ENCODE peak calls at places on chromosomes 13 and 19, in four cellular contexts. T, H, A and Y are unnamed samples.
A peak's percentile ranks its signal among the peaks of the same experiment; 100 is the strongest.

GRCh38 chr19:7620442-7621412 is 8.6 kb downstream of the XAB2 start:
- DNase-seq in T (no peak), H (no peak), A (no peak), Y (no peak)

GRCh38 chr19:10518444-10519361 is 1.5 kb upstream of the S1PR5 start:
- DNase-seq in T (no peak), H (no peak), A (no peak), Y (no peak)

GRCh38 chr13:60080871-60081270 is 82.9 kb downstream of the DIAPH3 start:
- DNase-seq in T (no peak), H (no peak), A (no peak), Y (no peak)

GRCh38 chr13:90933097-90933826 is 414.2 kb upstream of the MIR17HG start:
- DNase-seq in T (no peak), H (no peak), A (no peak), Y (no peak)

GRCh38 chr13:98761979-98762616 is 9.6 kb upstream of the SLC15A1 start:
- DNase-seq in T (no peak), H (no peak), A (no peak), Y (peak; percentile 26)

GRCh38 chr13:113959198-113959597 is 14.7 kb downstream of the C13orf46 start:
- DNase-seq in T (no peak), H (no peak), A (no peak), Y (no peak)

GRCh38 chr19:35292986-35293732 is 1.2 kb downstream of the MAG start:
- DNase-seq in T (no peak), H (no peak), A (no peak), Y (no peak)

GRCh38 chr13:102846261-102847015 is 606 bp downstream of the ERCC5 start:
- DNase-seq in T (peak; percentile 30), H (no peak), A (peak; percentile 21), Y (peak; percentile 59)

GRCh38 chr13:110575322-110576069 is 14.0 kb upstream of the RAB20 start:
- DNase-seq in T (peak; percentile 48), H (no peak), A (no peak), Y (peak; percentile 69)

GRCh38 chr19:11931051-11931450 is 6.1 kb downstream of the ZNF700 start:
- DNase-seq in T (peak; percentile 48), H (no peak), A (no peak), Y (no peak)

GRCh38 chr19:43534811-43535761 is 2.1 kb downstream of the ZNF575 start:
- DNase-seq in T (peak; percentile 61), H (no peak), A (peak; percentile 70), Y (peak; percentile 67)

GRCh38 chr19:11479470-11480080 is 1.3 kb downstream of the ELAVL3 start:
- DNase-seq in T (no peak), H (no peak), A (no peak), Y (no peak)

GRCh38 chr13:19961484-19961883 is 3.0 kb downstream of the ZMYM2 start:
- DNase-seq in T (no peak), H (no peak), A (no peak), Y (no peak)

GRCh38 chr13:42495256-42495655 is 78.7 kb upstream of the TNFSF11 start:
- DNase-seq in T (no peak), H (no peak), A (no peak), Y (no peak)

GRCh38 chr13:93727301-93728141 is 500.9 kb downstream of the GPC6 start:
- DNase-seq in T (peak; percentile 82), H (no peak), A (no peak), Y (no peak)

GRCh38 chr19:6109947-6110346 is 353 bp downstream of the RFX2 start:
- DNase-seq in T (no peak), H (no peak), A (peak; percentile 51), Y (no peak)

GRCh38 chr19:6105444-6105843 is 4.9 kb downstream of the RFX2 start:
- DNase-seq in T (no peak), H (no peak), A (no peak), Y (no peak)

GRCh38 chr19:6108721-6109633 is 1.3 kb downstream of the RFX2 start:
- DNase-seq in T (peak; percentile 66), H (peak; percentile 93), A (peak; percentile 82), Y (peak; percentile 70)

GRCh38 chr19:6113616-6114188 is 3.4 kb upstream of the RFX2 start:
- DNase-seq in T (no peak), H (no peak), A (no peak), Y (no peak)

DNA sequence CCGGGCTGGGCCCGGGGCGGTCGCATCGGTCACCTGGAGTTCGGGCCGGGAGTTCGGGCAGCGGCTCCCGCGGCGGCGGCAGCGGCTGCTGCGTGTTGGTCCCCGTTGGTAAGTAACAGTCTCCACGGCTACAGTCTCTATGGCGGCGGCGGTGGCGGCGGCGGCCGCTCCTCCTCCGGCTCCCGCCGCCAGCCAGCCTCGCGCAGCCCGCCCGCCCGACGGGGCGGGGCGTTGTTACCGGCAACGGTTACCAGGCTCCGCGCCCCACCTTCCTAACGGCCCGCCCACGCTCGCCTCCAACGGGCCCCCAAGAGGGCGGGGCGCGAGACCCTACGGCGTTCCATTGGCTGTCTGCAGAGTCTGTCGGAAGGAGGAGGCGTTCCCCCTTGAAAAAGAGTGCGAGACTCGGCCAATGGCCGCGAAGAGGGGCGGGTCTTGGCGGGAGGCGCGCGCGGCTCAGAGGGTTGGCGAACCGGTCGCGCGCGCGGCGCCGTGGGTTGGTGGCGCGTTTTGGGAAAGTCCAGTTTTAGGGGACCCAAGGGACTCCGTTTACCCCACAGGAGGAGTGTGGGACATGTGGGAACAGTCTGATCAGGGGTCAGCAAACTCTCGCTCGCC is at the start of gene RFX2:
- DNase-seq in T (peak; percentile 98), H (peak; percentile 99), A (peak; percentile 99), Y (peak; percentile 97)
- TF ChIP-seq POLR2A in T (peak; percentile 74), H (peak; percentile 40), A (peak; percentile 71), Y (peak; percentile 45)

GRCh38 chr19:34230833-34231232 is 23.5 kb upstream of the GARRE1 start:
- DNase-seq in T (no peak), H (no peak), A (no peak), Y (no peak)

GRCh38 chr19:34229721-34230120 is 24.6 kb upstream of the GARRE1 start:
- DNase-seq in T (no peak), H (no peak), A (no peak), Y (no peak)

GRCh38 chr19:34228347-34228746 is 26.0 kb upstream of the GARRE1 start:
- DNase-seq in T (peak; percentile 45), H (no peak), A (no peak), Y (no peak)

GRCh38 chr19:34231439-34231838 is 22.9 kb upstream of the GARRE1 start:
- DNase-seq in T (no peak), H (no peak), A (no peak), Y (no peak)

GRCh38 chr19:34228762-34229161 is 25.6 kb upstream of the GARRE1 start:
- DNase-seq in T (no peak), H (no peak), A (no peak), Y (no peak)
- H3K36me3 ChIP-seq in T (peaks cover 37% of the 10 kb centered on the region), H (peaks cover 54% of the 10 kb centered on the region), A (no peaks in the 10 kb centered on the region), Y (no peaks in the 10 kb centered on the region)

DNA sequence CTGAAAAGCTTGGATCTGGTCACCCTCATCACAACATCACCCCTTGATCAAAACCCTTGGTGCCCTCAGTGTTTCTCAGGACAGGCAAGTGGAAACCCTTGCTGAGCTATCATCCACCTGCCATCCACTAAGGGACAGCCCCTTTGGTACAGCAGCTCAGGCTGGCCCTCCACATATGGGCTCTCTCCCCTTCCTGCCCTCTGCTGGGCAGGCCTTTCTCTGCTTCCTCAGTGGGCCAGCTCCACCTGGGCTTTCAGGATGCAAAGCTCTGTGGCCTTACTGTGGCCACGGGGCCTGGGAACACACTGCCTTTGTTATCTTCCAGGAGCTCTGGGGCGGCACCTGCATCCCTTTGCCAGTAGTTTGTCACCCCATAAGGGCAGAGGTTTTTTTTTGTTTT is 4.9 kb downstream of the SUGP1 start:
- DNase-seq in T (no peak), H (no peak), A (no peak), Y (no peak)
- TF ChIP-seq CTCF in T (no peak), H (no peak), A (no peak), Y (no peak)

DNA sequence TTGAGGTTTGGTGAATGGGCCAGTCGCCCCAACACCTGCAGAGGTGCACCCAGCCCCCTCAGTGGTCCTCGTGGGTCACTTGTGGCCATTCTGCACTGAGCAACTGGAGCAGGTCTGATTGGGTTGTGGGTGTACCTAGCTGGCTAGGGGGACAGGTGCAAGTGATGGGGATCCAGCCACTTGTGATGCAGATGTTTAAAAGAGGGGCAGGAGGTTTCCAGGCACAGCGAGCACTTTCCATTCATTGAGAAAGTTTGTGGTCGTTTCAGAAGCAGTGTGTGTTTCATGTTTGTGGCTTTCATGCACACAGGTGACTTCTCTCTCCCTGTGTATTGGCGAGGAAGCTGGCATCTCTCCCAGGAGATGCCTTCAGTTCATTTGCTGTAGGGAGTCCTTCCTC is 34.7 kb downstream of the TSSK6 start:
- DNase-seq in T (no peak), H (no peak), A (no peak), Y (no peak)
- TF ChIP-seq POLR2A in T (no peak), H (no peak), A (no peak), Y (no peak)

DNA sequence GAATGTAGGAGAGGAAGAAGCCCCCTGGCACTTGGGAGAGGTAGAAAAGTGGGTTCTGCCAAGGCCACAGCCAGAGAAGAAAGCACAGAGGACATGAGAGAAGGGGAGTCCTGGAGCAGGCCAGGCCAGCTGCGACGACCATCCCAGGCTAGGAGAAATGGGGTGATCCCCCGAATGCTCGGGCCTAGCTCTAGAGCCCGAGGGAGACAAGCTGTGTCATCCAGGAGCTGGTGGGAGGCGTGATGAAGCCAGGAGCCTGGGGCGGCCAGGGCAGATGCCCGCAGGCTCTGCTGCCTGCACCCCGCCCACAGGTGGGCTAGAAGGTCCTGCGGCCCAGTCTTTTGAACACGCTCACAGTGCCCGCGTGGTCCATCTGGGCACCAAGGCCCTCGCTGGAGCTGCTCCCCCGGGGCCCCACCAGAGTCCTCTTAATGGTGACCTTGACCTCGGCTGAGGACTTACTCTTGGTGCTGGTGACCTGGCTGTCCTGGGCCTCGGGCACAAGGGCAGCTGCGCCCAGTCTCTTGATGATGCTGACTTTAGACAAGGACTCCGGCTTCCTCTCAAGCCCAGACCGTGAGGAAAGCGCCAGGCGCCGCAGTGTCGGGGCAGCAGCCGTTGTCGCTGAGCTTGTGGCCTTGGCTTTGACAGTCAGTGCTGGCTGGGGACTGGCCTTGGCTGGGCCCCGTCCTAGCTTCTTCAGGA is 26.5 kb downstream of the C19orf47 start:
- DNase-seq in T (no peak), H (no peak), A (no peak), Y (no peak)
- H3K36me3 ChIP-seq in T (peaks cover 56% of the 10 kb centered on the region), H (peaks cover 86% of the 10 kb centered on the region), A (no peaks in the 10 kb centered on the region), Y (no peaks in the 10 kb centered on the region)